ENCODE peak calls at places on chromosomes 5 and 9, in five cellular contexts. One of them, this sample, is unnamed.

GRCh38 chr5:141881886-141882285 is 3.7 kb upstream of the PCDH1 start:
- DNase-seq in stimulated activated CD4-positive, alpha-beta T cell treated with anti-CD3 and anti-CD28 coated beads, Interleukin-12 subunit alpha, Interleukin-12 subunit beta, amount 100 ng/mL, for 4 hours: no peak
- DNase-seq in NCI-H446 treated with DMSO at 0.1 percent for 48 hours: no peak
- DNase-seq in hippocampal formation: no peak
- DNase-seq in fibroblast of lung: no peak
- DNase-seq in this sample: no peak

GRCh38 chr9:98960409-98960808 is 16.7 kb downstream of the COL15A1 start:
- DNase-seq in hippocampal formation: no peak
- DNase-seq in stimulated activated CD4-positive, alpha-beta T cell treated with anti-CD3 and anti-CD28 coated beads, Interleukin-12 subunit alpha, Interleukin-12 subunit beta, amount 100 ng/mL, for 4 hours: no peak
- DNase-seq in NCI-H446 treated with DMSO at 0.1 percent for 48 hours: no peak
- DNase-seq in fibroblast of lung: no peak
- DNase-seq in this sample: no peak

GRCh38 chr5:107570805-107571531 is 99.8 kb downstream of the EFNA5 start:
- DNase-seq in fibroblast of lung: no peak
- DNase-seq in NCI-H446 treated with DMSO at 0.1 percent for 48 hours: peak; percentile 72
- DNase-seq in hippocampal formation: no peak
- DNase-seq in stimulated activated CD4-positive, alpha-beta T cell treated with anti-CD3 and anti-CD28 coated beads, Interleukin-12 subunit alpha, Interleukin-12 subunit beta, amount 100 ng/mL, for 4 hours: no peak
- DNase-seq in this sample: no peak

GRCh38 chr5:40171971-40172370 is 507.7 kb upstream of the PTGER4 start:
- DNase-seq in hippocampal formation: no peak
- DNase-seq in fibroblast of lung: peak; percentile 51
- DNase-seq in stimulated activated CD4-positive, alpha-beta T cell treated with anti-CD3 and anti-CD28 coated beads, Interleukin-12 subunit alpha, Interleukin-12 subunit beta, amount 100 ng/mL, for 4 hours: no peak
- DNase-seq in NCI-H446 treated with DMSO at 0.1 percent for 48 hours: no peak
- DNase-seq in this sample: no peak

GRCh38 chr9:105148328-105149006 is 96.0 kb upstream of the SLC44A1 start:
- DNase-seq in NCI-H446 treated with DMSO at 0.1 percent for 48 hours: no peak
- DNase-seq in fibroblast of lung: no peak
- DNase-seq in stimulated activated CD4-positive, alpha-beta T cell treated with anti-CD3 and anti-CD28 coated beads, Interleukin-12 subunit alpha, Interleukin-12 subunit beta, amount 100 ng/mL, for 4 hours: no peak
- DNase-seq in hippocampal formation: no peak
- DNase-seq in this sample: no peak

GRCh38 chr5:178306430-178307225 is 74.0 kb upstream of the PHYKPL start:
- DNase-seq in stimulated activated CD4-positive, alpha-beta T cell treated with anti-CD3 and anti-CD28 coated beads, Interleukin-12 subunit alpha, Interleukin-12 subunit beta, amount 100 ng/mL, for 4 hours: no peak
- DNase-seq in fibroblast of lung: no peak
- DNase-seq in NCI-H446 treated with DMSO at 0.1 percent for 48 hours: no peak
- DNase-seq in hippocampal formation: no peak
- DNase-seq in this sample: no peak

GRCh38 chr9:89374176-89374575 is 55.9 kb downstream of the SECISBP2 start:
- DNase-seq in NCI-H446 treated with DMSO at 0.1 percent for 48 hours: no peak
- DNase-seq in fibroblast of lung: peak; percentile 50
- DNase-seq in stimulated activated CD4-positive, alpha-beta T cell treated with anti-CD3 and anti-CD28 coated beads, Interleukin-12 subunit alpha, Interleukin-12 subunit beta, amount 100 ng/mL, for 4 hours: no peak
- DNase-seq in hippocampal formation: no peak
- DNase-seq in this sample: no peak

GRCh38 chr9:116144038-116144437 is 9.6 kb upstream of the PAPPA start:
- DNase-seq in NCI-H446 treated with DMSO at 0.1 percent for 48 hours: no peak
- DNase-seq in hippocampal formation: no peak
- DNase-seq in fibroblast of lung: peak; percentile 85
- DNase-seq in stimulated activated CD4-positive, alpha-beta T cell treated with anti-CD3 and anti-CD28 coated beads, Interleukin-12 subunit alpha, Interleukin-12 subunit beta, amount 100 ng/mL, for 4 hours: no peak
- DNase-seq in this sample: no peak

GRCh38 chr5:95810305-95811125 is 12.0 kb downstream of the GLRX start:
- DNase-seq in fibroblast of lung: peak; percentile 43
- DNase-seq in stimulated activated CD4-positive, alpha-beta T cell treated with anti-CD3 and anti-CD28 coated beads, Interleukin-12 subunit alpha, Interleukin-12 subunit beta, amount 100 ng/mL, for 4 hours: no peak
- DNase-seq in NCI-H446 treated with DMSO at 0.1 percent for 48 hours: no peak
- DNase-seq in hippocampal formation: no peak
- DNase-seq in this sample: no peak

GRCh38 chr9:116482740-116483139 is 204.4 kb upstream of the TRIM32 start:
- DNase-seq in hippocampal formation: peak; percentile 59
- DNase-seq in NCI-H446 treated with DMSO at 0.1 percent for 48 hours: peak; percentile 74
- DNase-seq in stimulated activated CD4-positive, alpha-beta T cell treated with anti-CD3 and anti-CD28 coated beads, Interleukin-12 subunit alpha, Interleukin-12 subunit beta, amount 100 ng/mL, for 4 hours: no peak
- DNase-seq in fibroblast of lung: peak; percentile 48
- DNase-seq in this sample: no peak

GRCh38 chr9:21454149-21454548 is 13.9 kb downstream of the IFNA1 start:
- DNase-seq in NCI-H446 treated with DMSO at 0.1 percent for 48 hours: no peak
- DNase-seq in fibroblast of lung: peak; percentile 71
- DNase-seq in stimulated activated CD4-positive, alpha-beta T cell treated with anti-CD3 and anti-CD28 coated beads, Interleukin-12 subunit alpha, Interleukin-12 subunit beta, amount 100 ng/mL, for 4 hours: no peak
- DNase-seq in hippocampal formation: no peak
- DNase-seq in this sample: no peak

GRCh38 chr9:123396007-123396511 is 40.1 kb downstream of the CRB2 start:
- DNase-seq in NCI-H446 treated with DMSO at 0.1 percent for 48 hours: no peak
- DNase-seq in hippocampal formation: no peak
- DNase-seq in stimulated activated CD4-positive, alpha-beta T cell treated with anti-CD3 and anti-CD28 coated beads, Interleukin-12 subunit alpha, Interleukin-12 subunit beta, amount 100 ng/mL, for 4 hours: no peak
- DNase-seq in fibroblast of lung: no peak
- DNase-seq in this sample: no peak

GRCh38 chr5:175746851-175747250 is 89.0 kb downstream of the HRH2 start:
- DNase-seq in hippocampal formation: peak; percentile 64
- DNase-seq in fibroblast of lung: no peak
- DNase-seq in stimulated activated CD4-positive, alpha-beta T cell treated with anti-CD3 and anti-CD28 coated beads, Interleukin-12 subunit alpha, Interleukin-12 subunit beta, amount 100 ng/mL, for 4 hours: no peak
- DNase-seq in NCI-H446 treated with DMSO at 0.1 percent for 48 hours: peak; percentile 40
- DNase-seq in this sample: no peak

GRCh38 chr5:108148715-108149139 is 233.2 kb downstream of the FBXL17 start:
- DNase-seq in stimulated activated CD4-positive, alpha-beta T cell treated with anti-CD3 and anti-CD28 coated beads, Interleukin-12 subunit alpha, Interleukin-12 subunit beta, amount 100 ng/mL, for 4 hours: no peak
- DNase-seq in NCI-H446 treated with DMSO at 0.1 percent for 48 hours: no peak
- DNase-seq in hippocampal formation: no peak
- DNase-seq in fibroblast of lung: peak; percentile 19
- DNase-seq in this sample: no peak

GRCh38 chr5:31711363-31711762 is 72.4 kb downstream of the PDZD2 start:
- DNase-seq in hippocampal formation: no peak
- DNase-seq in stimulated activated CD4-positive, alpha-beta T cell treated with anti-CD3 and anti-CD28 coated beads, Interleukin-12 subunit alpha, Interleukin-12 subunit beta, amount 100 ng/mL, for 4 hours: no peak
- DNase-seq in fibroblast of lung: no peak
- DNase-seq in NCI-H446 treated with DMSO at 0.1 percent for 48 hours: no peak
- DNase-seq in this sample: no peak

GRCh38 chr5:168086104-168086610 is 205.3 kb upstream of the WWC1 start:
- DNase-seq in hippocampal formation: no peak
- DNase-seq in NCI-H446 treated with DMSO at 0.1 percent for 48 hours: no peak
- DNase-seq in stimulated activated CD4-positive, alpha-beta T cell treated with anti-CD3 and anti-CD28 coated beads, Interleukin-12 subunit alpha, Interleukin-12 subunit beta, amount 100 ng/mL, for 4 hours: no peak
- DNase-seq in fibroblast of lung: peak; percentile 71
- DNase-seq in this sample: no peak

GRCh38 chr5:1647580-1647979 is 123.8 kb upstream of the LPCAT1 start:
- DNase-seq in fibroblast of lung: no peak
- DNase-seq in hippocampal formation: no peak
- DNase-seq in NCI-H446 treated with DMSO at 0.1 percent for 48 hours: no peak
- DNase-seq in stimulated activated CD4-positive, alpha-beta T cell treated with anti-CD3 and anti-CD28 coated beads, Interleukin-12 subunit alpha, Interleukin-12 subunit beta, amount 100 ng/mL, for 4 hours: no peak
- DNase-seq in this sample: no peak

GRCh38 chr5:95543017-95543705 is 11.6 kb downstream of the SKIC3 start:
- DNase-seq in fibroblast of lung: no peak
- DNase-seq in NCI-H446 treated with DMSO at 0.1 percent for 48 hours: no peak
- DNase-seq in stimulated activated CD4-positive, alpha-beta T cell treated with anti-CD3 and anti-CD28 coated beads, Interleukin-12 subunit alpha, Interleukin-12 subunit beta, amount 100 ng/mL, for 4 hours: no peak
- DNase-seq in hippocampal formation: no peak
- DNase-seq in this sample: no peak

GRCh38 chr5:53037141-53037859 is 48.1 kb downstream of the ITGA2 start:
- DNase-seq in hippocampal formation: no peak
- DNase-seq in fibroblast of lung: peak; percentile 84
- DNase-seq in stimulated activated CD4-positive, alpha-beta T cell treated with anti-CD3 and anti-CD28 coated beads, Interleukin-12 subunit alpha, Interleukin-12 subunit beta, amount 100 ng/mL, for 4 hours: no peak
- DNase-seq in NCI-H446 treated with DMSO at 0.1 percent for 48 hours: no peak
- DNase-seq in this sample: no peak

GRCh38 chr5:176744584-176744965 is 65.8 kb upstream of the UNC5A start:
- DNase-seq in fibroblast of lung: no peak
- DNase-seq in NCI-H446 treated with DMSO at 0.1 percent for 48 hours: peak; percentile 48
- DNase-seq in stimulated activated CD4-positive, alpha-beta T cell treated with anti-CD3 and anti-CD28 coated beads, Interleukin-12 subunit alpha, Interleukin-12 subunit beta, amount 100 ng/mL, for 4 hours: no peak
- DNase-seq in hippocampal formation: peak; percentile 32
- DNase-seq in this sample: peak; percentile 43

GRCh38 chr9:22693151-22693550 is 246.5 kb downstream of the DMRTA1 start:
- DNase-seq in NCI-H446 treated with DMSO at 0.1 percent for 48 hours: no peak
- DNase-seq in stimulated activated CD4-positive, alpha-beta T cell treated with anti-CD3 and anti-CD28 coated beads, Interleukin-12 subunit alpha, Interleukin-12 subunit beta, amount 100 ng/mL, for 4 hours: no peak
- DNase-seq in hippocampal formation: no peak
- DNase-seq in fibroblast of lung: peak; percentile 1
- DNase-seq in this sample: no peak

GRCh38 chr5:177520271-177520670 is 3.5 kb upstream of the DDX41 start:
- DNase-seq in hippocampal formation: no peak
- DNase-seq in NCI-H446 treated with DMSO at 0.1 percent for 48 hours: no peak
- DNase-seq in fibroblast of lung: no peak
- DNase-seq in stimulated activated CD4-positive, alpha-beta T cell treated with anti-CD3 and anti-CD28 coated beads, Interleukin-12 subunit alpha, Interleukin-12 subunit beta, amount 100 ng/mL, for 4 hours: no peak
- DNase-seq in this sample: no peak

GRCh38 chr9:8332871-8333270 is 533.3 kb upstream of the DMAC1 start:
- DNase-seq in hippocampal formation: no peak
- DNase-seq in stimulated activated CD4-positive, alpha-beta T cell treated with anti-CD3 and anti-CD28 coated beads, Interleukin-12 subunit alpha, Interleukin-12 subunit beta, amount 100 ng/mL, for 4 hours: no peak
- DNase-seq in fibroblast of lung: no peak
- DNase-seq in NCI-H446 treated with DMSO at 0.1 percent for 48 hours: no peak
- DNase-seq in this sample: no peak

GRCh38 chr5:132877938-132878337 is 4.5 kb downstream of the LEAP2 start:
- DNase-seq in NCI-H446 treated with DMSO at 0.1 percent for 48 hours: no peak
- DNase-seq in stimulated activated CD4-positive, alpha-beta T cell treated with anti-CD3 and anti-CD28 coated beads, Interleukin-12 subunit alpha, Interleukin-12 subunit beta, amount 100 ng/mL, for 4 hours: no peak
- DNase-seq in fibroblast of lung: peak; percentile 74
- DNase-seq in hippocampal formation: no peak
- DNase-seq in this sample: no peak

GRCh38 chr9:95103385-95104087 is 214.0 kb downstream of the FANCC start:
- DNase-seq in stimulated activated CD4-positive, alpha-beta T cell treated with anti-CD3 and anti-CD28 coated beads, Interleukin-12 subunit alpha, Interleukin-12 subunit beta, amount 100 ng/mL, for 4 hours: no peak
- DNase-seq in NCI-H446 treated with DMSO at 0.1 percent for 48 hours: no peak
- DNase-seq in hippocampal formation: no peak
- DNase-seq in fibroblast of lung: no peak
- DNase-seq in this sample: no peak